ENCODE peak calls at places on chromosomes 7 and 10, in five cellular contexts. I, P, N, Z and T are unnamed samples.

GRCh38 chr10:105206616-105207015 is 565.5 kb downstream of the SORCS3 start:
- DNase-seq in I (no peak), P (no peak), N (no peak), Z (no peak), T (no peak)

GRCh38 chr10:91146146-91146545 is 74.3 kb upstream of the PCGF5 start:
- DNase-seq in I (no peak), P (no peak), N (no peak), Z (no peak), T (no peak)

GRCh38 chr10:5814110-5815107 is 1.2 kb upstream of the GDI2 start:
- DNase-seq in I (peak; percentile 11), P (no peak), N (peak; percentile 21), Z (no peak), T (no peak)

GRCh38 chr7:11212080-11212711 is 238.5 kb downstream of the PHF14 start:
- DNase-seq in I (peak; percentile 57), P (peak; percentile 11), N (peak; percentile 68), Z (peak; percentile 83), T (peak; percentile 56)

GRCh38 chr7:108263364-108263951 is 133.3 kb upstream of the LAMB4 start:
- DNase-seq in I (no peak), P (no peak), N (no peak), Z (peak; percentile 26), T (no peak)

GRCh38 chr10:100745882-100746412 is 565 bp downstream of the PAX2 start:
- DNase-seq in I (no peak), P (no peak), N (no peak), Z (no peak), T (no peak)

GRCh38 chr10:119477444-119477843 is 65.1 kb downstream of the RGS10 start:
- DNase-seq in I (no peak), P (no peak), N (no peak), Z (no peak), T (no peak)

GRCh38 chr7:126716321-126716720 is 536.4 kb downstream of the GRM8 start:
- DNase-seq in I (no peak), P (no peak), N (no peak), Z (no peak), T (no peak)

GRCh38 chr7:1950623-1951523 is 280.8 kb downstream of the ELFN1 start:
- DNase-seq in I (no peak), P (no peak), N (no peak), Z (peak; percentile 78), T (no peak)

GRCh38 chr7:97851725-97852124 is 20.5 kb downstream of the ASNS start:
- DNase-seq in I (no peak), P (no peak), N (no peak), Z (no peak), T (no peak)

GRCh38 chr10:28391283-28391682 is 88.4 kb upstream of the MPP7 start:
- DNase-seq in I (no peak), P (no peak), N (no peak), Z (no peak), T (no peak)

GRCh38 chr10:74079914-74080590 is 70.6 kb downstream of the AP3M1 start:
- DNase-seq in I (no peak), P (no peak), N (no peak), Z (no peak), T (no peak)

GRCh38 chr10:92544296-92544695 is 29.6 kb downstream of the IDE start:
- DNase-seq in I (no peak), P (no peak), N (peak; percentile 92), Z (peak; percentile 68), T (no peak)

GRCh38 chr10:43048301-43049051 is 28.4 kb upstream of the RET start:
- DNase-seq in I (no peak), P (no peak), N (no peak), Z (no peak), T (no peak)

GRCh38 chr10:125839176-125839575 is 15.8 kb downstream of the BCCIP start:
- DNase-seq in I (no peak), P (no peak), N (no peak), Z (no peak), T (no peak)

GRCh38 chr7:96151889-96152288 is 170.0 kb downstream of the SLC25A13 start:
- DNase-seq in I (no peak), P (no peak), N (no peak), Z (no peak), T (no peak)

GRCh38 chr7:120052884-120053382 is 220.0 kb upstream of the KCND2 start:
- DNase-seq in I (peak; percentile 40), P (no peak), N (no peak), Z (no peak), T (no peak)